ENCODE peak calls at places on chromosomes 2 and 18, in six cellular contexts. X, R, B, V, I and T are unnamed samples.

GRCh38 chr2:147025611-147026010 is 819.2 kb upstream of the ACVR2A start:
- DNase-seq in X (peak), R (no peak), B (peak), V (peak), I (no peak), T (no peak)

GRCh38 chr18:12064086-12064763 is 29.4 kb upstream of the ANKRD62 start:
- DNase-seq in X (no peak), R (no peak), B (no peak), V (no peak), I (no peak), T (no peak)

GRCh38 chr2:72934683-72935610 is 17.6 kb downstream of the EMX1 start:
- DNase-seq in X (peak), R (peak), B (no peak), V (no peak), I (no peak), T (peak)

GRCh38 chr2:216777637-216778273 is 82.1 kb downstream of the TNP1 start:
- DNase-seq in X (peak), R (peak), B (peak), V (peak), I (no peak), T (peak)

GRCh38 chr18:60122339-60122738 is 222.5 kb downstream of the PMAIP1 start:
- DNase-seq in X (no peak), R (no peak), B (no peak), V (no peak), I (no peak), T (no peak)

GRCh38 chr2:132909427-132909826 is 239.4 kb upstream of the LYPD1 start:
- DNase-seq in X (peak), R (no peak), B (no peak), V (no peak), I (no peak), T (no peak)

GRCh38 chr18:63532471-63532870 is 9.7 kb upstream of the SERPINB12 start:
- DNase-seq in X (no peak), R (no peak), B (no peak), V (no peak), I (no peak), T (no peak)

GRCh38 chr2:202064206-202064880 is 8.7 kb upstream of the KIAA2012 start:
- DNase-seq in X (peak), R (no peak), B (peak), V (peak), I (no peak), T (peak)

GRCh38 chr2:37569986-37570688 is 101.3 kb downstream of the CDC42EP3 start:
- DNase-seq in X (no peak), R (no peak), B (peak), V (peak), I (no peak), T (no peak)

GRCh38 chr2:72028351-72028995 is 119.2 kb downstream of the CYP26B1 start:
- DNase-seq in X (no peak), R (no peak), B (no peak), V (no peak), I (no peak), T (no peak)

GRCh38 chr18:49207373-49207772 is 253.1 kb downstream of the DYM start:
- DNase-seq in X (no peak), R (no peak), B (no peak), V (no peak), I (no peak), T (peak)

GRCh38 chr2:165796129-165796528 is 2.1 kb upstream of the GALNT3 start:
- DNase-seq in X (no peak), R (no peak), B (no peak), V (no peak), I (no peak), T (no peak)

GRCh38 chr18:62939433-62939832 is 224.1 kb downstream of the PHLPP1 start:
- DNase-seq in X (no peak), R (no peak), B (no peak), V (no peak), I (no peak), T (no peak)

GRCh38 chr2:172643142-172643541 is 87.3 kb downstream of the PDK1 start:
- DNase-seq in X (no peak), R (no peak), B (peak), V (peak), I (no peak), T (no peak)

GRCh38 chr2:46184794-46185583 is 112.2 kb upstream of the EPAS1 start:
- DNase-seq in X (no peak), R (no peak), B (no peak), V (no peak), I (no peak), T (no peak)

GRCh38 chr2:231187736-231188505 is 10.5 kb upstream of the ARMC9 start:
- DNase-seq in X (no peak), R (peak), B (peak), V (peak), I (peak), T (no peak)

GRCh38 chr18:69947361-69948106 is at the start of gene CD226:
- DNase-seq in X (peak), R (no peak), B (no peak), V (no peak), I (no peak), T (no peak)

GRCh38 chr2:219420687-219421086 is 2.5 kb downstream of the DES start:
- DNase-seq in X (no peak), R (no peak), B (no peak), V (no peak), I (no peak), T (no peak)

GRCh38 chr2:45275235-45275805 is 266.1 kb upstream of the SIX2 start:
- DNase-seq in X (no peak), R (peak), B (peak), V (peak), I (no peak), T (peak)

GRCh38 chr2:15561574-15562344 is 625 bp upstream of the NBAS start:
- DNase-seq in X (peak), R (peak), B (peak), V (peak), I (no peak), T (no peak)

GRCh38 chr18:28176933-28177827 is at the start of gene CDH2:
- DNase-seq in X (peak), R (peak), B (peak), V (peak), I (peak), T (no peak)

GRCh38 chr2:84302513-84303412 is 156.3 kb downstream of the SUCLG1 start:
- DNase-seq in X (peak), R (peak), B (peak), V (peak), I (no peak), T (peak)

GRCh38 chr2:226483745-226484619 is 315.6 kb downstream of the IRS1 start:
- DNase-seq in X (no peak), R (no peak), B (peak), V (peak), I (no peak), T (peak)

GRCh38 chr2:98445167-98445522 is 487 bp downstream of the INPP4A start:
- DNase-seq in X (peak), R (peak), B (no peak), V (no peak), I (no peak), T (no peak)

DNA sequence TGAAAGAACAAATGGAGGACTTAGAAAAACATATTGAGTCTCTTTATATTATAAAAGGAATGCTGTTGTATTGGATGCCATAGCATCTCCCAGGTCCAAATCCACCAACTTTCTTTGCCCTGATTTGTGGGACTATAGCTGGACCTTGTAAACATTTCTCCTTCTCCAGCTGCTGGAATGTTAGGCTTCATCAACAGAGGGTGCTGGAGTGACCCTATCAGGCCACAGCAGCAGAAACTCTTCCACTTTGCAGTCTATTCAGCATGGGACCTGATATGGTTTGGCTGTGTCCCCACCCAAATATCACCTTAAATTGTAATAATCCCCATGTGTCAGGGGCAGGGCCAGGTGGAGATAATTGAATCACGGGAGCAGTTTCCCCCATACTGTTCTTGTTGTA is 138.4 kb upstream of the ARL4C start:
- DNase-seq in X (no peak), R (no peak), B (no peak), V (peak), I (no peak), T (no peak)
- TF ChIP-seq CTCF in X (no peak), R (peak), B (peak), V (peak), I (peak), T (no peak)

DNA sequence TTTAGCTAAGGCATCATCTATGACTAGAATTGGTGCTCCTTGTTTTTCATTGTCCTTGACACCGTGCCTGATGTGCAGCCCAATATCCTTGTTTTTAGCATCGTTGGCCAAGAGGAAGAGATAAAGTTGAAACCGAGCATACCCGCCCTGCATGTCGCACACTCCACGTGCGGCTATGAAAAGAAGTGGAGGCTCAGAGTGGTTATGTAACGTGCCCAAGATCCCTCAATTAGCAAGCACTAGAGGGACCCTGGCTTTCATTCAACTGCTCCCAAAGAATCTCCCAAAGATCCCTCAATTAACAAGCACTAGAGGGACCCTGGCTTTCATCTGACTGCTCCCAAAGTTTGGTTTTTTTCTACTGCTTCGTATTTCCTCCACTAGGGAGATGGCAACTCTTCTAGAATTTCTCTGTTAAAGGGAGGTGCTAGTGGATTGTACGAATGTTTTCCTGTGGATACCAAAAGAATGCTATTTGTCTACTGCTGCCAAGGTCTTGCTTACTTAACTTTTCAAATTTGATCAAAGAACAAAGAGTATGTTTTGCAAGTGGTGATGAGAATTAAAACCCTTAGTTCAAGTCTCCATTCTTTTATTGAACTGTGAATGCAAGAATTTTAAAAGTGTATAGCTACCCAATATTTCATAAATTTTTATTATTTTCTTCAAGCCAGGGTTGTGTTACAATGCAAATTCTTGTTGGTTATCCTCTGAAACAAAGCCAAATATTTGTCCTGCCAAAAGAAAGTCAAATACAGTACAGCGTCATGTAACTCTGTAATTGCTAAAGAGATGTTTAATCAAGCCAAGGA is 92.1 kb downstream of the AOX1 start:
- DNase-seq in X (no peak), R (no peak), B (peak), V (peak), I (peak), T (no peak)
- TF ChIP-seq CTCF in X (no peak), R (peak), B (peak), V (peak), I (no peak), T (no peak)

GRCh38 chr2:10067881-10068280 is 12.3 kb downstream of the CYS1 start:
- DNase-seq in X (no peak), R (no peak), B (no peak), V (no peak), I (no peak), T (no peak)

GRCh38 chr2:10071595-10071994 is 8.6 kb downstream of the CYS1 start:
- DNase-seq in X (no peak), R (no peak), B (no peak), V (no peak), I (no peak), T (no peak)

GRCh38 chr2:10073706-10074105 is 6.5 kb downstream of the CYS1 start:
- DNase-seq in X (no peak), R (no peak), B (no peak), V (no peak), I (no peak), T (no peak)

GRCh38 chr2:10072656-10073480 is 7.3 kb downstream of the CYS1 start:
- DNase-seq in X (peak), R (peak), B (peak), V (peak), I (peak), T (peak)

DNA sequence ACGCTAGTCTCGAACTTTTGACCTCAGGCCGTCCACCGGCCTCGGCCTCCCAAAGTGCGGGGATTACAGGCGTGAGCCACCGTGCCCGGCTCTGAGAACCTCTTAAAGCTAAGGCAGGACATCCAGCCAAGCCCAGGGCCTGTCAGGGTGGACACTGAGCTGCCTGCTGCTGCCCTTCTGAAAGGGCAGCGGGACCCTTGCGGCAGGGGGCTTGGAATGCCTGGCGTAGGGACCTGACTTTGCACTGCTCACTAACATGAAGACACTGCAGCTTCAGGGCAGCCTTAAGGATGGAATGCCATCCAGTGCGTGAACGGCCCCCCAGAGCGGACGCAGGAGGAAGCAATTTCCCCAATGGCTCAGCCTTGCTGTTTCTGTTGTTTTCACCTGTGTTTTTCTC is 9.0 kb downstream of the CYS1 start:
- DNase-seq in X (no peak), R (no peak), B (no peak), V (no peak), I (no peak), T (no peak)
- TF ChIP-seq CTCF in X (no peak), R (no peak), B (no peak), V (no peak), I (no peak), T (no peak)

GRCh38 chr18:7490104-7490503 is 77.0 kb upstream of the PTPRM start:
- DNase-seq in X (no peak), R (no peak), B (no peak), V (no peak), I (no peak), T (no peak)

GRCh38 chr18:7485616-7486015 is 81.5 kb upstream of the PTPRM start:
- DNase-seq in X (no peak), R (no peak), B (no peak), V (no peak), I (peak), T (no peak)

GRCh38 chr18:7492385-7492784 is 74.7 kb upstream of the PTPRM start:
- DNase-seq in X (no peak), R (no peak), B (no peak), V (no peak), I (no peak), T (no peak)

GRCh38 chr18:7488571-7488970 is 78.5 kb upstream of the PTPRM start:
- DNase-seq in X (no peak), R (no peak), B (no peak), V (no peak), I (no peak), T (no peak)
- TF ChIP-seq CTCF in X (no peak), R (peak), B (no peak), V (no peak), I (no peak), T (no peak)

DNA sequence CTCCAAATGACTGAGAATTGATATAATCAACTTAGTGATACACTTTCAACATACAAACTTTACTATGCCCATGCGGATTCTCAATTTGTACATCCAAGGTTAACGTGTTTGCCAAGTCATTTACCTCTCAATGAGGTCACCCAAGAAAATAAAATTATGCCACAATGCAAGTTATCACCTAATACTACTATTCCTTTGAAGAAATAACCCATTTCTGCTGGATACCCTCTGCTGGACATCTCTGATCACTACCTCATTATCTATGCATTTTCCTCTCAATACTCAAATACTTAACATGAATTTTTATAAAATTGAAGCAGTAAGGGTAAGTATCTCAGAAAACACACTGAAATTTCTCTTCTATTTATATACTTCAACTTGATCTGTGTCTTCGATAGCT is 12.7 kb downstream of the HNRNPLL start:
- DNase-seq in X (peak), R (no peak), B (no peak), V (no peak), I (no peak), T (no peak)
- TF ChIP-seq CTCF in X (peak), R (no peak), B (peak), V (peak), I (peak), T (peak)

DNA sequence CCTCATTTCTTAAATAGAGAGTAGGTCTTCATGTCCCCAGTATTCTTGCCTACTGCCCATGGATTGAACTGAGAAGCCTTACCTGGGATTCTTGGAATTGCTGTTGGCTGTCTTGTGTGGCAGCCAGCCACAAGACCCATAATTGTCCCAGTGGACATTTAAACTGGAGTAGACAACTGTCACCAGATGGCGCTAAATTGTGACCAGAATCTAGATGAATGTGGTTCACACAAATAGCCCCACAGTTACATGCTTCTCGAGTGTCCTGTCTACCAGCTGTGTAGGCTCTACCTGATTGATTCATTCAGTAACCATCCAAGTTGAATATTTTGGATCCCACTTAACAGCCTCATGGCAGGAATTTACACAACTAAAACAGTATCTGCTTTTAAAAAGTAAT is 73.2 kb downstream of the MAP4K4 start:
- DNase-seq in X (peak), R (peak), B (peak), V (peak), I (no peak), T (peak)
- TF ChIP-seq CTCF in X (peak), R (peak), B (peak), V (peak), I (peak), T (peak)